ENCODE peak calls at places on chromosomes 5 and 9, in five cellular contexts. A is H1; C is mesendoderm; Y is activated CD8-positive, alpha-beta memory T cell treated with anti-CD3 and anti-CD28 coated beads for 1 hour; Q is CD4-positive, alpha-beta T cell. V is an unnamed sample.

GRCh38 chr9:118578467-118578866 is 790.8 kb downstream of the BRINP1 start:
- DNase-seq in A (no peak), C (no peak), Y (no peak), Q (no peak), V (no peak)

GRCh38 chr9:36997414-36997813 is 36.7 kb downstream of the PAX5 start:
- DNase-seq in A (no peak), C (peak), Y (no peak), Q (no peak), V (no peak)

GRCh38 chr9:14909631-14910177 is 524 bp downstream of the FREM1 start:
- DNase-seq in A (no peak), C (no peak), Y (no peak), Q (no peak), V (no peak)

GRCh38 chr9:16824545-16825041 is 45.9 kb downstream of the BNC2 start:
- DNase-seq in A (no peak), C (peak), Y (no peak), Q (no peak), V (no peak)

GRCh38 chr9:111959468-111959941 is 62.9 kb downstream of the UGCG start:
- DNase-seq in A (no peak), C (peak), Y (no peak), Q (no peak), V (peak)

GRCh38 chr9:84145031-84145430 is 164.4 kb downstream of the RMI1 start:
- DNase-seq in A (no peak), C (no peak), Y (no peak), Q (no peak), V (no peak)

GRCh38 chr9:131635285-131635684 is 90.0 kb downstream of the PRRT1B start:
- DNase-seq in A (no peak), C (peak), Y (peak), Q (peak), V (peak)

GRCh38 chr5:9644630-9645029 is 14.5 kb upstream of the TAS2R1 start:
- DNase-seq in A (no peak), C (no peak), Y (no peak), Q (no peak), V (no peak)

GRCh38 chr5:43038523-43038989 is 1.6 kb downstream of the ANXA2R start:
- DNase-seq in A (no peak), C (peak), Y (no peak), Q (no peak), V (no peak)

GRCh38 chr5:106780355-106780754 is 890.4 kb downstream of the EFNA5 start:
- DNase-seq in A (no peak), C (no peak), Y (no peak), Q (no peak), V (no peak)

GRCh38 chr5:431001-431710 is 11.8 kb upstream of the EXOC3 start:
- DNase-seq in A (peak), C (peak), Y (no peak), Q (no peak), V (peak)

GRCh38 chr5:124056326-124057160 is 544.6 kb downstream of the CSNK1G3 start:
- DNase-seq in A (no peak), C (no peak), Y (no peak), Q (no peak), V (no peak)

GRCh38 chr9:2158729-2159128 is 143.6 kb downstream of the SMARCA2 start:
- DNase-seq in A (no peak), C (no peak), Y (no peak), Q (no peak), V (no peak)

GRCh38 chr5:68957591-68957990 is 136.2 kb upstream of the SLC30A5 start:
- DNase-seq in A (no peak), C (no peak), Y (no peak), Q (no peak), V (no peak)

GRCh38 chr5:36174119-36174518 is 22.2 kb downstream of the SKP2 start:
- DNase-seq in A (no peak), C (no peak), Y (no peak), Q (no peak), V (no peak)

GRCh38 chr9:114779352-114779845 is 26.4 kb downstream of the TNFSF15 start:
- DNase-seq in A (no peak), C (no peak), Y (no peak), Q (no peak), V (no peak)

GRCh38 chr5:113242481-113243348 is 192.1 kb downstream of the TSSK1B start:
- DNase-seq in A (no peak), C (no peak), Y (no peak), Q (no peak), V (no peak)